ENCODE peak calls at places on chromosomes 1 and 21, in nine cellular contexts. D is ovary, K is fibroblast of lung, A is GM23338, P is HCT116, Z is upper lobe of right lung, S is neural progenitor cell, J is IMR-90, I is hepatocyte. X is an unnamed sample.

GRCh38 chr1:235450886-235451457 is 53.3 kb downstream of the B3GALNT2 start:
- DNase-seq in Z (no peak), J (no peak), K (no peak), P (no peak), A (peak; percentile 16), D (no peak), I (no peak), S (no peak), X (no peak)

GRCh38 chr1:64877151-64877550 is 89.2 kb downstream of the JAK1 start:
- DNase-seq in Z (no peak), S (no peak), P (no peak), D (no peak), J (no peak), K (no peak), I (no peak), A (no peak), X (no peak)

GRCh38 chr1:84103197-84103992 is 40.7 kb upstream of the PRKACB start:
- DNase-seq in I (peak; percentile 72), S (peak; percentile 46), Z (peak; percentile 35), A (peak; percentile 56), J (peak; percentile 93), P (peak; percentile 51), K (peak; percentile 97), D (peak; percentile 61), X (peak; percentile 82)

GRCh38 chr1:119188926-119189325 is 48.5 kb upstream of the WARS2 start:
- DNase-seq in P (no peak), J (peak; percentile 41), A (no peak), K (no peak), I (no peak), Z (no peak), D (no peak), S (no peak), X (no peak)

GRCh38 chr1:155882235-155882634 is 22.9 kb downstream of the SYT11 start:
- DNase-seq in K (no peak), D (no peak), P (no peak), J (no peak), I (no peak), A (no peak), Z (no peak), S (no peak), X (no peak)

GRCh38 chr1:80656011-80656627 is 1144.6 kb upstream of the ADGRL2 start:
- DNase-seq in D (no peak), S (peak; percentile 58), J (no peak), A (peak; percentile 71), P (peak; percentile 13), I (peak; percentile 71), Z (no peak), K (peak; percentile 2), X (peak; percentile 37)

GRCh38 chr1:68116643-68117235 is 66.3 kb upstream of the DIRAS3 start:
- DNase-seq in A (peak; percentile 72), Z (no peak), S (peak; percentile 63), D (peak; percentile 53), K (peak; percentile 48), I (peak; percentile 70), J (peak; percentile 61), P (peak; percentile 32), X (peak; percentile 20)

GRCh38 chr1:43706598-43707190 is 642 bp upstream of the ST3GAL3 start:
- DNase-seq in K (peak; percentile 30), D (no peak), S (peak; percentile 75), I (peak; percentile 32), J (no peak), Z (no peak), P (no peak), A (peak; percentile 84), X (peak; percentile 10)

GRCh38 chr1:184242507-184242943 is 144.3 kb upstream of the C1orf21 start:
- DNase-seq in I (peak; percentile 38), J (peak; percentile 91), A (peak; percentile 50), P (no peak), S (peak; percentile 77), D (no peak), Z (no peak), K (peak; percentile 71), X (no peak)

GRCh38 chr1:208455821-208456220 is 211.6 kb upstream of the PLXNA2 start:
- DNase-seq in S (peak; percentile 35), D (no peak), I (no peak), Z (no peak), P (no peak), J (no peak), K (peak; percentile 4), A (no peak), X (no peak)

GRCh38 chr1:14340244-14340800 is 258.2 kb upstream of the KAZN start:
- DNase-seq in A (no peak), K (peak; percentile 75), Z (no peak), P (no peak), D (no peak), J (peak; percentile 19), I (no peak), S (no peak), X (no peak)

GRCh38 chr1:14350197-14350596 is 248.3 kb upstream of the KAZN start:
- DNase-seq in I (no peak), S (no peak), A (no peak), K (no peak), P (no peak), J (no peak), Z (no peak), D (no peak), X (no peak)

GRCh38 chr1:14347776-14348175 is 250.7 kb upstream of the KAZN start:
- DNase-seq in Z (no peak), I (no peak), D (no peak), J (no peak), P (no peak), A (no peak), S (no peak), K (no peak), X (no peak)

GRCh38 chr1:14347186-14347585 is 251.3 kb upstream of the KAZN start:
- DNase-seq in Z (no peak), D (no peak), I (no peak), K (no peak), A (no peak), J (no peak), S (no peak), P (no peak), X (no peak)

DNA sequence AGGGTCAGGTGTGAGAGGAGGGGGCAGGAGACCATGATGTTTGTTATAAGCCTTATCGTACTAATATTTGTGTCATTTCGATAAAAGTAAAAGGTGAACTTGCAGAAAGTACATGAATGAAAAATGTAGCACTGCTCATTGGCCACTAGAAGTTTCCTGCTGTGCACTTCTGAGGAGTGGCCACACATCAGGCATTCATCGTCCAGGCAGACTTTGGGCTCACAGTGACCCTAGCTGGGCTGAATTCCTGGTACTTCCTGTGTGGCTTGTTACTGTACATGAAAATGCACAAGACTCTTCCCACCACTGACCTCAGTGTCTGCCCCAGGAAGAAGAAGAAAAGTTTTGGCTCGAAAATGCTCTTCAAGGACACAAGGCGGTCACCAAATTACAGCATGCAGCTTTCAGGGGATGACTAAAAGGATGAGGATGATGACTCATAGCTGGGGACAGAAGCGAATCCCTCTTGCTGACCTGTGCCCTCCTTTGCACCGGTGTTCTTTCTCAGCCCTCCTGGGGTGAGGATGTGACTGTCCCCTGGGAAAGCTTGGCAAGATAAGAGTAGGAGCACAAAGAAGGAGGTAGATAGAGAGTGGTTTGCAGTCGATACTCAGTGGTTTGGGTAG is 252.4 kb upstream of the KAZN start:
- DNase-seq in S (no peak), I (no peak), A (no peak), Z (no peak), K (peak; percentile 48), J (no peak), P (peak; percentile 7), D (no peak), X (no peak)
- H3K4me1 ChIP-seq in S (no peaks in the 10 kb centered on the region), I (no peaks in the 10 kb centered on the region), A (no peaks in the 10 kb centered on the region), Z (no peaks in the 10 kb centered on the region), K (no peaks in the 10 kb centered on the region), J (no peaks in the 10 kb centered on the region), P (peaks cover 11% of the 10 kb centered on the region), D (no peaks in the 10 kb centered on the region), X (no peaks in the 10 kb centered on the region)

DNA sequence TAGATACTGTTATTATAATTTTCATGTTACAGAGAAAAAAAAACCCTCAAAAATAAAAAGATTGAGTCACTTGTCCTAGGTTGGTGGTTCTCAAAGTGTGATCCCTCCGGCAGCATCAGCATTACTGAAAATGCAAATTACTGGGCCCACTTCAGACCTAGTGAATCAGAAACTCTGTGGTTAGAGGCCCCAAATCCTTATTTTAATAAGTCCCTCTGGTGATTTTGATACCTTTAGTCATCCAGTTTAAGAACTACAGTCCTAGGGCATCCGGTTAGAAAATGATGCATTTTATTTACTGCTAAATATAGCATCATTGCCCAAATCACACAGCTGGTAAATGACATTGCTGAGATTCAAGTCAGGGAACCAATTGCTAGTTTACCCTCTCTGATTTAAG is 203.7 kb upstream of the RUNX1 start:
- DNase-seq in Z (no peak), I (no peak), P (no peak), K (peak; percentile 81), A (no peak), D (no peak), S (no peak), J (peak; percentile 61), X (no peak)
- H3K4me1 ChIP-seq in Z (peaks cover 6% of the 10 kb centered on the region), I (peaks cover 35% of the 10 kb centered on the region), P (peaks cover 34% of the 10 kb centered on the region), K (peaks cover 6% of the 10 kb centered on the region), A (no peaks in the 10 kb centered on the region), D (peaks cover 3% of the 10 kb centered on the region), S (peaks cover 5% of the 10 kb centered on the region), J (peaks cover 8% of the 10 kb centered on the region), X (peaks cover 17% of the 10 kb centered on the region)

GRCh38 chr1:115296981-115297380 is 41.1 kb downstream of the NGF start:
- DNase-seq in A (no peak), K (peak; percentile 93), P (no peak), J (peak; percentile 31), D (no peak), Z (no peak), I (no peak), S (no peak), X (no peak)

GRCh38 chr1:115293006-115293405 is 45.0 kb downstream of the NGF start:
- DNase-seq in K (no peak), D (no peak), S (no peak), Z (no peak), A (no peak), I (no peak), P (no peak), J (no peak), X (no peak)

GRCh38 chr1:115291731-115292130 is 46.3 kb downstream of the NGF start:
- DNase-seq in A (no peak), J (no peak), S (no peak), D (no peak), K (peak; percentile 86), P (no peak), I (no peak), Z (no peak), X (no peak)

GRCh38 chr1:115295904-115296696 is 41.9 kb downstream of the NGF start:
- DNase-seq in P (no peak), I (no peak), Z (no peak), A (no peak), K (peak; percentile 81), J (no peak), D (no peak), S (no peak), X (no peak)

DNA sequence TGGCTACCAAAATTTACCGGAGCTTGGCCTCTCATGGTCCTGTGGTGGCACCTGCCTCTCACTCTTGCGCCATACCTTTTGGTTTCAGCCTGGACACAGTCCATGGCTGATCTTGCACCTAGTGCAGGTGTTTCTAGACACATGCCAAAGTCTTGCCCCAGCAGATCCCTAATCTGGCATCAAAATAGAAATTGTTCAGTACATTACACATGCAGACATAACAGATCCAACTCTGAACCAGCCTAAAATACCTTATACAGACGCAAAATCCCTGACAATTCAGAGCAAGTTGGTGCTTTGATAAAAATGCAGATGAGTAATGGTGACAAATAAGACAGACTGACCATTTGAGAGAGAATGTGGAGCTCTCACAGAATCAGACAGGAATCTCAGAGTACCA is 44.1 kb downstream of the NGF start:
- DNase-seq in P (no peak), D (no peak), K (peak; percentile 40), Z (no peak), A (no peak), S (no peak), I (no peak), J (no peak), X (no peak)
- H3K4me1 ChIP-seq in P (no peaks in the 10 kb centered on the region), D (peaks cover 8% of the 10 kb centered on the region), K (no peaks in the 10 kb centered on the region), Z (no peaks in the 10 kb centered on the region), A (peaks cover 1% of the 10 kb centered on the region), S (peaks cover 12% of the 10 kb centered on the region), I (peaks cover 1% of the 10 kb centered on the region), J (peaks cover 2% of the 10 kb centered on the region), X (no peaks in the 10 kb centered on the region)

GRCh38 chr1:3658231-3658615 is 5.9 kb downstream of the TP73 start:
- DNase-seq in P (no peak), K (no peak), Z (no peak), A (no peak), J (no peak), D (no peak), S (no peak), I (no peak), X (no peak)
- H3K4me1 ChIP-seq in P (peaks cover 8% of the 10 kb centered on the region), K (no peaks in the 10 kb centered on the region), Z (no peaks in the 10 kb centered on the region), A (peaks cover 3% of the 10 kb centered on the region), J (no peaks in the 10 kb centered on the region), D (no peaks in the 10 kb centered on the region), S (no peaks in the 10 kb centered on the region), I (no peaks in the 10 kb centered on the region), X (no peaks in the 10 kb centered on the region)